ENCODE peak calls at places on chromosomes 11 and 22, in ten cellular contexts. One of them, this sample, is unnamed.

GRCh38 chr11:83724704-83725114 is 438.5 kb upstream of the CCDC90B start:
- DNase-seq in activated T-helper 1 cell treated with anti-CD3 and anti-CD28 coated beads, Interleukin-12 subunit alpha, Interleukin-12 subunit beta, Interleukin-2, Interleukin-4 antibody, amounts not matched to agents 30 ng/mL and 10 ng/mL and 1 ng/mL, durations not matched to agents 14 hours and 24 hours and 36 hours: no peak
- DNase-seq in transverse colon: no peak
- DNase-seq in fibroblast of mammary gland: peak
- DNase-seq in HTR-8/SVneo: no peak
- DNase-seq in sciatic nerve: no peak
- DNase-seq in NCI-H1092 treated with DMSO at 0.1 percent for 48 hours: no peak
- DNase-seq in mucosa of descending colon: no peak
- DNase-seq in left cardiac atrium: no peak
- DNase-seq in LoVo: no peak
- DNase-seq in this sample: no peak

GRCh38 chr11:93041682-93042081 is 72.2 kb downstream of the MTNR1B start:
- DNase-seq in LoVo: no peak
- DNase-seq in sciatic nerve: no peak
- DNase-seq in left cardiac atrium: no peak
- DNase-seq in HTR-8/SVneo: no peak
- DNase-seq in transverse colon: no peak
- DNase-seq in NCI-H1092 treated with DMSO at 0.1 percent for 48 hours: no peak
- DNase-seq in mucosa of descending colon: no peak
- DNase-seq in activated T-helper 1 cell treated with anti-CD3 and anti-CD28 coated beads, Interleukin-12 subunit alpha, Interleukin-12 subunit beta, Interleukin-2, Interleukin-4 antibody, amounts not matched to agents 30 ng/mL and 10 ng/mL and 1 ng/mL, durations not matched to agents 14 hours and 24 hours and 36 hours: no peak
- DNase-seq in fibroblast of mammary gland: no peak
- DNase-seq in this sample: no peak

GRCh38 chr11:113378013-113378412 is 9.6 kb upstream of the ANKK1 start:
- DNase-seq in NCI-H1092 treated with DMSO at 0.1 percent for 48 hours: no peak
- DNase-seq in left cardiac atrium: no peak
- DNase-seq in activated T-helper 1 cell treated with anti-CD3 and anti-CD28 coated beads, Interleukin-12 subunit alpha, Interleukin-12 subunit beta, Interleukin-2, Interleukin-4 antibody, amounts not matched to agents 30 ng/mL and 10 ng/mL and 1 ng/mL, durations not matched to agents 14 hours and 24 hours and 36 hours: no peak
- DNase-seq in HTR-8/SVneo: no peak
- DNase-seq in mucosa of descending colon: no peak
- DNase-seq in LoVo: no peak
- DNase-seq in fibroblast of mammary gland: no peak
- DNase-seq in sciatic nerve: no peak
- DNase-seq in transverse colon: no peak
- DNase-seq in this sample: no peak

GRCh38 chr22:23062616-23063538 is 7.4 kb upstream of the GNAZ start:
- DNase-seq in NCI-H1092 treated with DMSO at 0.1 percent for 48 hours: no peak
- DNase-seq in activated T-helper 1 cell treated with anti-CD3 and anti-CD28 coated beads, Interleukin-12 subunit alpha, Interleukin-12 subunit beta, Interleukin-2, Interleukin-4 antibody, amounts not matched to agents 30 ng/mL and 10 ng/mL and 1 ng/mL, durations not matched to agents 14 hours and 24 hours and 36 hours: no peak
- DNase-seq in transverse colon: no peak
- DNase-seq in left cardiac atrium: no peak
- DNase-seq in LoVo: no peak
- DNase-seq in HTR-8/SVneo: no peak
- DNase-seq in fibroblast of mammary gland: no peak
- DNase-seq in mucosa of descending colon: no peak
- DNase-seq in sciatic nerve: no peak
- DNase-seq in this sample: peak

GRCh38 chr11:128260398-128260797 is 327.0 kb downstream of the ETS1 start:
- DNase-seq in transverse colon: no peak
- DNase-seq in activated T-helper 1 cell treated with anti-CD3 and anti-CD28 coated beads, Interleukin-12 subunit alpha, Interleukin-12 subunit beta, Interleukin-2, Interleukin-4 antibody, amounts not matched to agents 30 ng/mL and 10 ng/mL and 1 ng/mL, durations not matched to agents 14 hours and 24 hours and 36 hours: no peak
- DNase-seq in left cardiac atrium: no peak
- DNase-seq in fibroblast of mammary gland: peak
- DNase-seq in sciatic nerve: no peak
- DNase-seq in NCI-H1092 treated with DMSO at 0.1 percent for 48 hours: no peak
- DNase-seq in HTR-8/SVneo: no peak
- DNase-seq in mucosa of descending colon: no peak
- DNase-seq in LoVo: no peak
- DNase-seq in this sample: no peak

GRCh38 chr11:128305588-128305987 is 281.8 kb downstream of the ETS1 start:
- DNase-seq in sciatic nerve: no peak
- DNase-seq in left cardiac atrium: no peak
- DNase-seq in LoVo: no peak
- DNase-seq in transverse colon: no peak
- DNase-seq in fibroblast of mammary gland: no peak
- DNase-seq in HTR-8/SVneo: no peak
- DNase-seq in NCI-H1092 treated with DMSO at 0.1 percent for 48 hours: no peak
- DNase-seq in mucosa of descending colon: no peak
- DNase-seq in activated T-helper 1 cell treated with anti-CD3 and anti-CD28 coated beads, Interleukin-12 subunit alpha, Interleukin-12 subunit beta, Interleukin-2, Interleukin-4 antibody, amounts not matched to agents 30 ng/mL and 10 ng/mL and 1 ng/mL, durations not matched to agents 14 hours and 24 hours and 36 hours: no peak
- DNase-seq in this sample: no peak

GRCh38 chr11:15579287-15580001 is 464.7 kb downstream of the INSC start:
- DNase-seq in sciatic nerve: no peak
- DNase-seq in transverse colon: no peak
- DNase-seq in activated T-helper 1 cell treated with anti-CD3 and anti-CD28 coated beads, Interleukin-12 subunit alpha, Interleukin-12 subunit beta, Interleukin-2, Interleukin-4 antibody, amounts not matched to agents 30 ng/mL and 10 ng/mL and 1 ng/mL, durations not matched to agents 14 hours and 24 hours and 36 hours: no peak
- DNase-seq in left cardiac atrium: no peak
- DNase-seq in HTR-8/SVneo: no peak
- DNase-seq in NCI-H1092 treated with DMSO at 0.1 percent for 48 hours: no peak
- DNase-seq in fibroblast of mammary gland: no peak
- DNase-seq in mucosa of descending colon: no peak
- DNase-seq in LoVo: no peak
- DNase-seq in this sample: no peak

GRCh38 chr11:72631806-72632731 is 42.2 kb downstream of the PDE2A start:
- DNase-seq in sciatic nerve: no peak
- DNase-seq in mucosa of descending colon: no peak
- DNase-seq in fibroblast of mammary gland: no peak
- DNase-seq in LoVo: no peak
- DNase-seq in HTR-8/SVneo: no peak
- DNase-seq in left cardiac atrium: peak
- DNase-seq in activated T-helper 1 cell treated with anti-CD3 and anti-CD28 coated beads, Interleukin-12 subunit alpha, Interleukin-12 subunit beta, Interleukin-2, Interleukin-4 antibody, amounts not matched to agents 30 ng/mL and 10 ng/mL and 1 ng/mL, durations not matched to agents 14 hours and 24 hours and 36 hours: no peak
- DNase-seq in NCI-H1092 treated with DMSO at 0.1 percent for 48 hours: peak
- DNase-seq in transverse colon: no peak
- DNase-seq in this sample: no peak

GRCh38 chr22:20946080-20946986 is 20.7 kb upstream of the AIFM3 start:
- DNase-seq in left cardiac atrium: no peak
- DNase-seq in activated T-helper 1 cell treated with anti-CD3 and anti-CD28 coated beads, Interleukin-12 subunit alpha, Interleukin-12 subunit beta, Interleukin-2, Interleukin-4 antibody, amounts not matched to agents 30 ng/mL and 10 ng/mL and 1 ng/mL, durations not matched to agents 14 hours and 24 hours and 36 hours: no peak
- DNase-seq in sciatic nerve: no peak
- DNase-seq in fibroblast of mammary gland: no peak
- DNase-seq in mucosa of descending colon: no peak
- DNase-seq in transverse colon: no peak
- DNase-seq in HTR-8/SVneo: no peak
- DNase-seq in NCI-H1092 treated with DMSO at 0.1 percent for 48 hours: no peak
- DNase-seq in LoVo: no peak
- DNase-seq in this sample: no peak

GRCh38 chr11:15248749-15249148 is 134.0 kb downstream of the INSC start:
- DNase-seq in LoVo: no peak
- DNase-seq in mucosa of descending colon: no peak
- DNase-seq in left cardiac atrium: no peak
- DNase-seq in NCI-H1092 treated with DMSO at 0.1 percent for 48 hours: no peak
- DNase-seq in transverse colon: no peak
- DNase-seq in HTR-8/SVneo: no peak
- DNase-seq in fibroblast of mammary gland: no peak
- DNase-seq in activated T-helper 1 cell treated with anti-CD3 and anti-CD28 coated beads, Interleukin-12 subunit alpha, Interleukin-12 subunit beta, Interleukin-2, Interleukin-4 antibody, amounts not matched to agents 30 ng/mL and 10 ng/mL and 1 ng/mL, durations not matched to agents 14 hours and 24 hours and 36 hours: no peak
- DNase-seq in sciatic nerve: no peak
- DNase-seq in this sample: no peak

GRCh38 chr22:25172153-25172552 is 27.5 kb upstream of the CRYBB3 start:
- DNase-seq in left cardiac atrium: no peak
- DNase-seq in fibroblast of mammary gland: no peak
- DNase-seq in activated T-helper 1 cell treated with anti-CD3 and anti-CD28 coated beads, Interleukin-12 subunit alpha, Interleukin-12 subunit beta, Interleukin-2, Interleukin-4 antibody, amounts not matched to agents 30 ng/mL and 10 ng/mL and 1 ng/mL, durations not matched to agents 14 hours and 24 hours and 36 hours: no peak
- DNase-seq in LoVo: no peak
- DNase-seq in NCI-H1092 treated with DMSO at 0.1 percent for 48 hours: no peak
- DNase-seq in transverse colon: peak
- DNase-seq in sciatic nerve: no peak
- DNase-seq in HTR-8/SVneo: no peak
- DNase-seq in mucosa of descending colon: peak
- DNase-seq in this sample: no peak

GRCh38 chr11:38446336-38446735 is 1848.3 kb upstream of the RAG2 start:
- DNase-seq in LoVo: no peak
- DNase-seq in transverse colon: no peak
- DNase-seq in mucosa of descending colon: no peak
- DNase-seq in activated T-helper 1 cell treated with anti-CD3 and anti-CD28 coated beads, Interleukin-12 subunit alpha, Interleukin-12 subunit beta, Interleukin-2, Interleukin-4 antibody, amounts not matched to agents 30 ng/mL and 10 ng/mL and 1 ng/mL, durations not matched to agents 14 hours and 24 hours and 36 hours: no peak
- DNase-seq in left cardiac atrium: no peak
- DNase-seq in HTR-8/SVneo: peak
- DNase-seq in fibroblast of mammary gland: no peak
- DNase-seq in NCI-H1092 treated with DMSO at 0.1 percent for 48 hours: no peak
- DNase-seq in sciatic nerve: no peak
- DNase-seq in this sample: no peak

GRCh38 chr11:77073328-77074001 is 6.7 kb downstream of the CAPN5 start:
- DNase-seq in mucosa of descending colon: peak
- DNase-seq in fibroblast of mammary gland: peak
- DNase-seq in activated T-helper 1 cell treated with anti-CD3 and anti-CD28 coated beads, Interleukin-12 subunit alpha, Interleukin-12 subunit beta, Interleukin-2, Interleukin-4 antibody, amounts not matched to agents 30 ng/mL and 10 ng/mL and 1 ng/mL, durations not matched to agents 14 hours and 24 hours and 36 hours: no peak
- DNase-seq in transverse colon: peak
- DNase-seq in HTR-8/SVneo: peak
- DNase-seq in LoVo: no peak
- DNase-seq in left cardiac atrium: peak
- DNase-seq in sciatic nerve: peak
- DNase-seq in NCI-H1092 treated with DMSO at 0.1 percent for 48 hours: no peak
- DNase-seq in this sample: peak

GRCh38 chr22:41092847-41093371 is 517 bp downstream of the EP300 start:
- DNase-seq in LoVo: peak
- DNase-seq in sciatic nerve: peak
- DNase-seq in NCI-H1092 treated with DMSO at 0.1 percent for 48 hours: peak
- DNase-seq in activated T-helper 1 cell treated with anti-CD3 and anti-CD28 coated beads, Interleukin-12 subunit alpha, Interleukin-12 subunit beta, Interleukin-2, Interleukin-4 antibody, amounts not matched to agents 30 ng/mL and 10 ng/mL and 1 ng/mL, durations not matched to agents 14 hours and 24 hours and 36 hours: peak
- DNase-seq in transverse colon: peak
- DNase-seq in HTR-8/SVneo: no peak
- DNase-seq in left cardiac atrium: no peak
- DNase-seq in mucosa of descending colon: no peak
- DNase-seq in fibroblast of mammary gland: peak
- DNase-seq in this sample: peak

GRCh38 chr11:7703785-7704184 is 2.5 kb downstream of the OVCH2 start:
- DNase-seq in LoVo: no peak
- DNase-seq in HTR-8/SVneo: no peak
- DNase-seq in fibroblast of mammary gland: no peak
- DNase-seq in NCI-H1092 treated with DMSO at 0.1 percent for 48 hours: no peak
- DNase-seq in sciatic nerve: no peak
- DNase-seq in mucosa of descending colon: no peak
- DNase-seq in activated T-helper 1 cell treated with anti-CD3 and anti-CD28 coated beads, Interleukin-12 subunit alpha, Interleukin-12 subunit beta, Interleukin-2, Interleukin-4 antibody, amounts not matched to agents 30 ng/mL and 10 ng/mL and 1 ng/mL, durations not matched to agents 14 hours and 24 hours and 36 hours: no peak
- DNase-seq in left cardiac atrium: no peak
- DNase-seq in transverse colon: no peak
- DNase-seq in this sample: no peak

GRCh38 chr11:32416301-32416700 is 19.0 kb downstream of the WT1 start:
- DNase-seq in fibroblast of mammary gland: no peak
- DNase-seq in mucosa of descending colon: no peak
- DNase-seq in activated T-helper 1 cell treated with anti-CD3 and anti-CD28 coated beads, Interleukin-12 subunit alpha, Interleukin-12 subunit beta, Interleukin-2, Interleukin-4 antibody, amounts not matched to agents 30 ng/mL and 10 ng/mL and 1 ng/mL, durations not matched to agents 14 hours and 24 hours and 36 hours: no peak
- DNase-seq in left cardiac atrium: no peak
- DNase-seq in HTR-8/SVneo: no peak
- DNase-seq in NCI-H1092 treated with DMSO at 0.1 percent for 48 hours: no peak
- DNase-seq in transverse colon: no peak
- DNase-seq in LoVo: no peak
- DNase-seq in sciatic nerve: no peak
- DNase-seq in this sample: no peak

GRCh38 chr22:49594078-49594477 is 233.6 kb downstream of the BRD1 start:
- DNase-seq in fibroblast of mammary gland: no peak
- DNase-seq in left cardiac atrium: no peak
- DNase-seq in activated T-helper 1 cell treated with anti-CD3 and anti-CD28 coated beads, Interleukin-12 subunit alpha, Interleukin-12 subunit beta, Interleukin-2, Interleukin-4 antibody, amounts not matched to agents 30 ng/mL and 10 ng/mL and 1 ng/mL, durations not matched to agents 14 hours and 24 hours and 36 hours: no peak
- DNase-seq in mucosa of descending colon: peak
- DNase-seq in HTR-8/SVneo: no peak
- DNase-seq in transverse colon: peak
- DNase-seq in sciatic nerve: no peak
- DNase-seq in NCI-H1092 treated with DMSO at 0.1 percent for 48 hours: no peak
- DNase-seq in LoVo: no peak
- DNase-seq in this sample: no peak

GRCh38 chr22:41939981-41940852 is 6.7 kb downstream of the CENPM start:
- DNase-seq in LoVo: no peak
- DNase-seq in transverse colon: peak
- DNase-seq in activated T-helper 1 cell treated with anti-CD3 and anti-CD28 coated beads, Interleukin-12 subunit alpha, Interleukin-12 subunit beta, Interleukin-2, Interleukin-4 antibody, amounts not matched to agents 30 ng/mL and 10 ng/mL and 1 ng/mL, durations not matched to agents 14 hours and 24 hours and 36 hours: peak
- DNase-seq in sciatic nerve: no peak
- DNase-seq in left cardiac atrium: no peak
- DNase-seq in HTR-8/SVneo: no peak
- DNase-seq in NCI-H1092 treated with DMSO at 0.1 percent for 48 hours: peak
- DNase-seq in fibroblast of mammary gland: no peak
- DNase-seq in mucosa of descending colon: peak
- DNase-seq in this sample: peak

GRCh38 chr11:112271242-112271641 is 10.6 kb upstream of the PLET1 start:
- DNase-seq in HTR-8/SVneo: no peak
- DNase-seq in sciatic nerve: no peak
- DNase-seq in fibroblast of mammary gland: no peak
- DNase-seq in activated T-helper 1 cell treated with anti-CD3 and anti-CD28 coated beads, Interleukin-12 subunit alpha, Interleukin-12 subunit beta, Interleukin-2, Interleukin-4 antibody, amounts not matched to agents 30 ng/mL and 10 ng/mL and 1 ng/mL, durations not matched to agents 14 hours and 24 hours and 36 hours: no peak
- DNase-seq in NCI-H1092 treated with DMSO at 0.1 percent for 48 hours: no peak
- DNase-seq in left cardiac atrium: no peak
- DNase-seq in LoVo: no peak
- DNase-seq in mucosa of descending colon: no peak
- DNase-seq in transverse colon: no peak
- DNase-seq in this sample: no peak

GRCh38 chr11:115590254-115590653 is 86.0 kb upstream of the CADM1 start:
- DNase-seq in HTR-8/SVneo: no peak
- DNase-seq in LoVo: no peak
- DNase-seq in NCI-H1092 treated with DMSO at 0.1 percent for 48 hours: peak
- DNase-seq in fibroblast of mammary gland: no peak
- DNase-seq in mucosa of descending colon: no peak
- DNase-seq in sciatic nerve: no peak
- DNase-seq in left cardiac atrium: no peak
- DNase-seq in transverse colon: no peak
- DNase-seq in activated T-helper 1 cell treated with anti-CD3 and anti-CD28 coated beads, Interleukin-12 subunit alpha, Interleukin-12 subunit beta, Interleukin-2, Interleukin-4 antibody, amounts not matched to agents 30 ng/mL and 10 ng/mL and 1 ng/mL, durations not matched to agents 14 hours and 24 hours and 36 hours: no peak
- DNase-seq in this sample: no peak

GRCh38 chr22:28547132-28547842 is 132.4 kb downstream of the TTC28 start:
- DNase-seq in activated T-helper 1 cell treated with anti-CD3 and anti-CD28 coated beads, Interleukin-12 subunit alpha, Interleukin-12 subunit beta, Interleukin-2, Interleukin-4 antibody, amounts not matched to agents 30 ng/mL and 10 ng/mL and 1 ng/mL, durations not matched to agents 14 hours and 24 hours and 36 hours: no peak
- DNase-seq in left cardiac atrium: no peak
- DNase-seq in sciatic nerve: no peak
- DNase-seq in mucosa of descending colon: no peak
- DNase-seq in HTR-8/SVneo: peak
- DNase-seq in NCI-H1092 treated with DMSO at 0.1 percent for 48 hours: no peak
- DNase-seq in transverse colon: no peak
- DNase-seq in fibroblast of mammary gland: peak
- DNase-seq in LoVo: no peak
- DNase-seq in this sample: no peak

GRCh38 chr11:47977651-47978050 is 2.7 kb upstream of the PTPRJ start:
- DNase-seq in NCI-H1092 treated with DMSO at 0.1 percent for 48 hours: no peak
- DNase-seq in transverse colon: no peak
- DNase-seq in left cardiac atrium: no peak
- DNase-seq in activated T-helper 1 cell treated with anti-CD3 and anti-CD28 coated beads, Interleukin-12 subunit alpha, Interleukin-12 subunit beta, Interleukin-2, Interleukin-4 antibody, amounts not matched to agents 30 ng/mL and 10 ng/mL and 1 ng/mL, durations not matched to agents 14 hours and 24 hours and 36 hours: no peak
- DNase-seq in sciatic nerve: no peak
- DNase-seq in mucosa of descending colon: no peak
- DNase-seq in LoVo: no peak
- DNase-seq in fibroblast of mammary gland: no peak
- DNase-seq in HTR-8/SVneo: no peak
- DNase-seq in this sample: no peak

GRCh38 chr11:31254411-31254810 is 115.1 kb downstream of the DCDC1 start:
- DNase-seq in mucosa of descending colon: no peak
- DNase-seq in left cardiac atrium: no peak
- DNase-seq in activated T-helper 1 cell treated with anti-CD3 and anti-CD28 coated beads, Interleukin-12 subunit alpha, Interleukin-12 subunit beta, Interleukin-2, Interleukin-4 antibody, amounts not matched to agents 30 ng/mL and 10 ng/mL and 1 ng/mL, durations not matched to agents 14 hours and 24 hours and 36 hours: no peak
- DNase-seq in sciatic nerve: no peak
- DNase-seq in HTR-8/SVneo: no peak
- DNase-seq in LoVo: no peak
- DNase-seq in transverse colon: no peak
- DNase-seq in NCI-H1092 treated with DMSO at 0.1 percent for 48 hours: no peak
- DNase-seq in fibroblast of mammary gland: peak
- DNase-seq in this sample: no peak

GRCh38 chr11:3920148-3920852 is 64.8 kb downstream of the STIM1 start:
- DNase-seq in fibroblast of mammary gland: peak
- DNase-seq in LoVo: peak
- DNase-seq in NCI-H1092 treated with DMSO at 0.1 percent for 48 hours: no peak
- DNase-seq in transverse colon: peak
- DNase-seq in activated T-helper 1 cell treated with anti-CD3 and anti-CD28 coated beads, Interleukin-12 subunit alpha, Interleukin-12 subunit beta, Interleukin-2, Interleukin-4 antibody, amounts not matched to agents 30 ng/mL and 10 ng/mL and 1 ng/mL, durations not matched to agents 14 hours and 24 hours and 36 hours: peak
- DNase-seq in mucosa of descending colon: no peak
- DNase-seq in HTR-8/SVneo: no peak
- DNase-seq in left cardiac atrium: peak
- DNase-seq in sciatic nerve: no peak
- DNase-seq in this sample: no peak

GRCh38 chr11:59212744-59213573 is at the start of gene MPEG1:
- DNase-seq in sciatic nerve: no peak
- DNase-seq in NCI-H1092 treated with DMSO at 0.1 percent for 48 hours: no peak
- DNase-seq in HTR-8/SVneo: no peak
- DNase-seq in left cardiac atrium: no peak
- DNase-seq in LoVo: no peak
- DNase-seq in transverse colon: no peak
- DNase-seq in mucosa of descending colon: no peak
- DNase-seq in fibroblast of mammary gland: no peak
- DNase-seq in activated T-helper 1 cell treated with anti-CD3 and anti-CD28 coated beads, Interleukin-12 subunit alpha, Interleukin-12 subunit beta, Interleukin-2, Interleukin-4 antibody, amounts not matched to agents 30 ng/mL and 10 ng/mL and 1 ng/mL, durations not matched to agents 14 hours and 24 hours and 36 hours: no peak
- DNase-seq in this sample: no peak

GRCh38 chr22:20131856-20132685 is 467 bp downstream of the ZDHHC8 start:
- DNase-seq in sciatic nerve: no peak
- DNase-seq in left cardiac atrium: peak
- DNase-seq in transverse colon: peak
- DNase-seq in HTR-8/SVneo: no peak
- DNase-seq in mucosa of descending colon: peak
- DNase-seq in LoVo: no peak
- DNase-seq in fibroblast of mammary gland: peak
- DNase-seq in activated T-helper 1 cell treated with anti-CD3 and anti-CD28 coated beads, Interleukin-12 subunit alpha, Interleukin-12 subunit beta, Interleukin-2, Interleukin-4 antibody, amounts not matched to agents 30 ng/mL and 10 ng/mL and 1 ng/mL, durations not matched to agents 14 hours and 24 hours and 36 hours: no peak
- DNase-seq in NCI-H1092 treated with DMSO at 0.1 percent for 48 hours: no peak
- DNase-seq in this sample: peak